ENCODE peak calls at places on chromosomes 3 and 15, in ten cellular contexts. K, A, H, S, Y, P, I, T, D and B are unnamed samples. For H3K9me3, the result is how much of the 10 kb centered on the place peaks cover.

GRCh38 chr3:168248383-168249047 is 152.8 kb upstream of the GOLIM4 start:
- DNase-seq in K (no peak), A (no peak), H (peak), S (no peak), Y (no peak), P (peak), I (peak), T (no peak), D (peak), B (no peak)

GRCh38 chr3:43537206-43537605 is 84.6 kb downstream of the ANO10 start:
- DNase-seq in K (no peak), A (no peak), H (no peak), S (no peak), Y (no peak), P (no peak), I (no peak), T (no peak), D (no peak), B (no peak)

GRCh38 chr15:80695911-80696651 is 971 bp downstream of the ABHD17C start:
- DNase-seq in K (peak), A (peak), H (peak), S (peak), Y (peak), P (peak), I (peak), T (peak), D (peak), B (no peak)

GRCh38 chr3:4290272-4290893 is 12.8 kb upstream of the SETMAR start:
- DNase-seq in K (peak), A (peak), H (peak), S (peak), Y (no peak), P (no peak), I (peak), T (peak), D (peak), B (no peak)

GRCh38 chr15:56249080-56249479 is 5.4 kb upstream of the RFX7 start:
- DNase-seq in K (peak), A (no peak), H (no peak), S (no peak), Y (no peak), P (peak), I (peak), T (no peak), D (peak), B (no peak)

GRCh38 chr3:129547241-129547640 is 4.3 kb downstream of the H1-8 start:
- DNase-seq in K (no peak), A (no peak), H (no peak), S (no peak), Y (no peak), P (no peak), I (no peak), T (no peak), D (no peak), B (no peak)

GRCh38 chr3:134677196-134677986 is 26.6 kb upstream of the KY start:
- DNase-seq in K (peak), A (no peak), H (no peak), S (no peak), Y (peak), P (peak), I (peak), T (no peak), D (peak), B (no peak)

GRCh38 chr3:69882560-69882959 is 117.0 kb upstream of the SAMMSON start:
- DNase-seq in K (no peak), A (no peak), H (no peak), S (no peak), Y (no peak), P (no peak), I (no peak), T (no peak), D (no peak), B (no peak)

GRCh38 chr15:32030795-32031194 is 480 bp downstream of the CHRNA7 start:
- DNase-seq in K (no peak), A (no peak), H (no peak), S (no peak), Y (no peak), P (peak), I (peak), T (no peak), D (peak), B (no peak)

GRCh38 chr15:39613861-39614260 is 33.0 kb downstream of the THBS1 start:
- DNase-seq in K (no peak), A (no peak), H (no peak), S (no peak), Y (no peak), P (no peak), I (no peak), T (no peak), D (no peak), B (no peak)

GRCh38 chr15:55743615-55743978 is 645 bp upstream of the PRTG start:
- DNase-seq in K (no peak), A (no peak), H (no peak), S (no peak), Y (no peak), P (no peak), I (no peak), T (no peak), D (no peak), B (no peak)

GRCh38 chr15:51750942-51751686 is at the start of gene TMOD2:
- DNase-seq in K (no peak), A (peak), H (peak), S (peak), Y (peak), P (peak), I (peak), T (peak), D (peak), B (peak)

GRCh38 chr15:69703495-69704187 is 251.0 kb downstream of the RPLP1 start:
- DNase-seq in K (no peak), A (no peak), H (no peak), S (no peak), Y (no peak), P (no peak), I (no peak), T (no peak), D (no peak), B (no peak)

GRCh38 chr15:101672298-101672697 is 20.1 kb upstream of the TM2D3 start:
- DNase-seq in K (no peak), A (no peak), H (no peak), S (no peak), Y (no peak), P (no peak), I (peak), T (no peak), D (no peak), B (no peak)

GRCh38 chr15:20357139-20358065 is 184.2 kb downstream of the GOLGA6L6 start:
- DNase-seq in K (no peak), A (peak), H (peak), S (no peak), Y (no peak), P (peak), I (no peak), T (no peak), D (peak), B (no peak)

GRCh38 chr15:52052076-52052935 is 33.3 kb downstream of the MAPK6 start:
- DNase-seq in K (no peak), A (no peak), H (no peak), S (no peak), Y (no peak), P (no peak), I (no peak), T (no peak), D (no peak), B (no peak)

GRCh38 chr3:1196997-1197396 is 104.2 kb downstream of the CNTN6 start:
- DNase-seq in K (no peak), A (no peak), H (no peak), S (no peak), Y (no peak), P (no peak), I (peak), T (no peak), D (no peak), B (no peak)

GRCh38 chr3:142595581-142595950 is 627 bp upstream of the PLS1 start:
- DNase-seq in K (peak), A (no peak), H (peak), S (no peak), Y (no peak), P (peak), I (no peak), T (no peak), D (peak), B (no peak)

GRCh38 chr3:101100361-101101009 is 107.3 kb upstream of the ABI3BP start:
- DNase-seq in K (no peak), A (no peak), H (no peak), S (no peak), Y (no peak), P (no peak), I (no peak), T (no peak), D (no peak), B (no peak)

GRCh38 chr3:16319307-16319706 is 54.3 kb downstream of the OXNAD1 start:
- DNase-seq in K (peak), A (peak), H (no peak), S (peak), Y (no peak), P (no peak), I (peak), T (peak), D (peak), B (peak)

GRCh38 chr3:196604548-196604947 is 34.9 kb upstream of the NRROS start:
- DNase-seq in K (peak), A (peak), H (no peak), S (peak), Y (no peak), P (no peak), I (no peak), T (peak), D (no peak), B (peak)

GRCh38 chr15:73870700-73871408 is 2.5 kb upstream of the TBC1D21 start:
- DNase-seq in K (no peak), A (peak), H (no peak), S (no peak), Y (peak), P (peak), I (no peak), T (no peak), D (peak), B (no peak)

GRCh38 chr3:182294256-182294655 is 499.0 kb upstream of the ATP11B start:
- DNase-seq in K (no peak), A (no peak), H (no peak), S (no peak), Y (no peak), P (no peak), I (no peak), T (no peak), D (no peak), B (no peak)

GRCh38 chr3:182501861-182502260 is 291.4 kb upstream of the ATP11B start:
- DNase-seq in K (peak), A (no peak), H (no peak), S (no peak), Y (no peak), P (no peak), I (peak), T (no peak), D (no peak), B (no peak)

GRCh38 chr3:71361346-71361745 is 222.2 kb downstream of the FOXP1 start:
- DNase-seq in K (no peak), A (no peak), H (no peak), S (no peak), Y (no peak), P (no peak), I (no peak), T (no peak), D (no peak), B (no peak)
- H3K4me3 ChIP-seq in K (no peak), A (no peak), H (no peak), S (no peak), Y (no peak), P (no peak), I (no peak), T (no peak), D (no peak), B (no peak)

DNA sequence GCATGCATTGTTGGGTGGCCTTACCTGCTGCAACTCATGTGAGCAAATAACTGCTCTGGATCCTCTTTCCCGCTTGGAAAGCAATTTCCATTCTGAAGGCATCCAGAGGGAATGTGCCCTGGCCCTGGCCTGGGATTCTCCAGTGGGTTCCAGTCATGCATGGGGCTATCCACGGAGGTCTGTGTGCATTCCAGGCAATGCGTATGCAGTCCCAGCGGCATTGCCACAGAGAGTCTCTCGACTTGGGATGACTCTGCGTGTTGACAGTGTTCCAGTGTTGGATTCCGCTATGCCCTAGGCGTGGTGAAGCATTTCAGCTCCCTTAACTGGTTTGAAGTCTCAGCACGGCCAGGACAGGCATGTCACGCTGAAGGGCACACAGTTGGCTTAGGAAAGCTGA is 113.9 kb downstream of the SNRPN start:
- DNase-seq in K (no peak), A (no peak), H (no peak), S (no peak), Y (no peak), P (no peak), I (no peak), T (no peak), D (no peak), B (no peak)
- H3K9me3 ChIP-seq in K (under half), A (half or more), H (under half), S (under half), Y (half or more), P (half or more), I (under half), T (half or more), D (half or more), B (half or more)

GRCh38 chr3:191523099-191523498 is 62.1 kb downstream of the PYDC2 start:
- DNase-seq in K (no peak), A (no peak), H (no peak), S (no peak), Y (no peak), P (no peak), I (no peak), T (no peak), D (no peak), B (no peak)
- H3K27ac ChIP-seq in K (no peak), A (no peak), H (no peak), S (no peak), Y (no peak), P (no peak), I (no peak), T (no peak), D (no peak), B (no peak)

GRCh38 chr15:71056111-71056510 is 59.2 kb upstream of the THSD4 start:
- DNase-seq in K (no peak), A (no peak), H (no peak), S (no peak), Y (no peak), P (no peak), I (no peak), T (no peak), D (no peak), B (no peak)
- H3K4me3 ChIP-seq in K (no peak), A (no peak), H (no peak), S (no peak), Y (no peak), P (no peak), I (no peak), T (no peak), D (no peak), B (no peak)

DNA sequence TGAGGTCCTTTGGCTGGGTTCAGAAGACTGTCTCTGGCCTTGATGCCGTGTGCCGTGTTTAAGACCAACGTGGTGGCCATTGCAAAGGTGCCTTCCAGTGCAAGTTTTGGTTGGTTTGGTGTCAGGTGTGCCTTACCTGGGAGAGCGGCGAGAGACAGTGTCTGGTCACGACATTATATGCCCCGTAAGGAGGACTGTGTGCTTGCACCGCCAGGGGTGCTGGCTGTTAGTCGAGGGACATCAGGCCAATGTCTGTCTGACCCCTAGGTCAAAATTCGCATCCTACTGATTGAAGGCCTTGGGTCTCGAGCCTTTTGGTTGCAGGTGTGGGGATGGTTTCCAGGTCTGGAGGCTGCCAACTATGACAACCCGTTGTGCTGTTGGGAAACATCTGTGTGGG is 111.9 kb downstream of the SNRPN start:
- DNase-seq in K (no peak), A (no peak), H (no peak), S (no peak), Y (no peak), P (no peak), I (no peak), T (no peak), D (no peak), B (no peak)
- H3K9me3 ChIP-seq in K (under half), A (half or more), H (under half), S (under half), Y (half or more), P (half or more), I (under half), T (half or more), D (half or more), B (half or more)

DNA sequence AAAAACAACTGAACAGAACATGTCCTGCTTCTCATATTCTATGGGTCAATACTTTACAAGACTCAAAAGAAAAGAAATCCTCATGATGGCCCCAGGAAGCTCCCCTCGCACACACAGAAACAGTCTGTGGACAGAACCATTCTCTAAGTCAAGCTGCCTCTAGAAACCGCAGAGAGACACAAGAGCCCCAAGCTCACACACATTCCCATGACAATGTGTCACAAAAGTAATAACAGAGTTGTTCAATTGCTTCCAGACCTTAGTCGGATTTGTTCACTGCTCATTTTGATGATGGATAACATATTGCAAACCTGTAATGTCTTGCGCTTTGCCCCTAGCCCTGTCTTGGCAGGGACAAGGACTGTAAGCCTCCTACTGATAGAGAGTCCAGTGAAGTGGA is 60.9 kb downstream of the UMPS start:
- DNase-seq in K (no peak), A (no peak), H (no peak), S (no peak), Y (no peak), P (no peak), I (no peak), T (no peak), D (no peak), B (no peak)
- H3K27ac ChIP-seq in K (no peak), A (peak), H (no peak), S (no peak), Y (peak), P (peak), I (no peak), T (no peak), D (peak), B (no peak)

GRCh38 chr3:194395767-194396527 is 3.1 kb downstream of the GP5 start:
- DNase-seq in K (no peak), A (peak), H (no peak), S (peak), Y (peak), P (no peak), I (peak), T (peak), D (no peak), B (no peak)
- H3K4me3 ChIP-seq in K (no peak), A (no peak), H (no peak), S (peak), Y (peak), P (peak), I (peak), T (peak), D (no peak), B (peak)

GRCh38 chr3:118838871-118839270 is 195.8 kb downstream of the IGSF11 start:
- DNase-seq in K (no peak), A (no peak), H (no peak), S (no peak), Y (no peak), P (no peak), I (no peak), T (no peak), D (no peak), B (no peak)
- H3K9me3 ChIP-seq in K (under half), A (under half), H (under half), S (under half), Y (half or more), P (under half), I (under half), T (under half), D (under half), B (under half)